ENCODE peak calls at places on chromosomes 16 and 17, in five cellular contexts. H, G, Y, O and J are unnamed samples.
A peak's percentile ranks its signal among the peaks of the same experiment; 100 is the strongest.

GRCh38 chr17:29835438-29836351 is 94.3 kb downstream of the SSH2 start:
- DNase-seq in O (no peak), H (no peak), Y (no peak), G (no peak), J (no peak)

GRCh38 chr17:496761-497586 is 144.4 kb upstream of the RPH3AL start:
- DNase-seq in H (no peak), O (no peak), Y (no peak), G (no peak), J (no peak)

GRCh38 chr17:79438045-79438444 is 172.8 kb downstream of the RBFOX3 start:
- DNase-seq in H (peak; percentile 57), Y (no peak), G (no peak), O (no peak), J (no peak)

GRCh38 chr16:17245727-17246576 is 224.8 kb downstream of the XYLT1 start:
- DNase-seq in Y (no peak), H (no peak), G (no peak), O (no peak), J (no peak)

GRCh38 chr17:39224778-39225307 is 902 bp downstream of the STAC2 start:
- DNase-seq in O (no peak), H (peak; percentile 69), G (no peak), Y (no peak), J (no peak)

GRCh38 chr17:55496094-55496881 is 15.0 kb downstream of the SMIM36 start:
- DNase-seq in O (peak; percentile 28), Y (no peak), H (no peak), G (no peak), J (no peak)

GRCh38 chr16:15966420-15967222 is 17.2 kb downstream of the ABCC1 start:
- DNase-seq in G (no peak), H (peak; percentile 74), Y (no peak), O (no peak), J (no peak)

GRCh38 chr17:31318298-31319190 is 2.9 kb downstream of the EVI2A start:
- DNase-seq in O (no peak), G (peak; percentile 63), Y (no peak), H (no peak), J (no peak)

GRCh38 chr16:8572919-8573724 is 17.2 kb downstream of the TMEM114 start:
- DNase-seq in Y (peak; percentile 33), H (peak; percentile 50), O (peak; percentile 61), G (no peak), J (peak; percentile 39)

GRCh38 chr17:38674749-38675615 is at the start of gene EPOP:
- DNase-seq in Y (peak; percentile 98), O (peak; percentile 86), G (no peak), H (peak; percentile 99), J (peak; percentile 83)

GRCh38 chr16:89334988-89335802 is 117.7 kb downstream of the ZNF778 start:
- DNase-seq in Y (no peak), O (no peak), H (no peak), G (no peak), J (no peak)

GRCh38 chr16:1431497-1432270 is 806 bp downstream of the PERCC1 start:
- DNase-seq in G (no peak), Y (no peak), O (no peak), H (no peak), J (no peak)

GRCh38 chr16:10929853-10930754 is 12.2 kb downstream of the DEXI start:
- DNase-seq in H (no peak), G (no peak), O (no peak), Y (no peak), J (no peak)

GRCh38 chr16:50591800-50592771 is 43.9 kb downstream of the NKD1 start:
- DNase-seq in O (no peak), Y (no peak), G (no peak), H (peak; percentile 75), J (no peak)

GRCh38 chr17:73389411-73389810 is 77.6 kb upstream of the CDC42EP4 start:
- DNase-seq in H (no peak), Y (no peak), G (no peak), O (no peak), J (no peak)

GRCh38 chr16:53549970-53550406 is 47.0 kb upstream of the AKTIP start:
- DNase-seq in Y (peak; percentile 48), G (peak; percentile 40), O (peak; percentile 69), H (peak; percentile 85), J (peak; percentile 82)

GRCh38 chr17:21677126-21677910 is 15.0 kb upstream of the KCNJ18 start:
- DNase-seq in Y (no peak), O (no peak), H (no peak), G (no peak), J (no peak)

GRCh38 chr16:86092586-86093480 is 193.9 kb downstream of the IRF8 start:
- DNase-seq in H (no peak), Y (no peak), O (no peak), G (no peak), J (no peak)

GRCh38 chr17:33452797-33453196 is 159.7 kb upstream of the ASIC2 start:
- DNase-seq in G (no peak), O (no peak), Y (no peak), H (no peak), J (no peak)

DNA sequence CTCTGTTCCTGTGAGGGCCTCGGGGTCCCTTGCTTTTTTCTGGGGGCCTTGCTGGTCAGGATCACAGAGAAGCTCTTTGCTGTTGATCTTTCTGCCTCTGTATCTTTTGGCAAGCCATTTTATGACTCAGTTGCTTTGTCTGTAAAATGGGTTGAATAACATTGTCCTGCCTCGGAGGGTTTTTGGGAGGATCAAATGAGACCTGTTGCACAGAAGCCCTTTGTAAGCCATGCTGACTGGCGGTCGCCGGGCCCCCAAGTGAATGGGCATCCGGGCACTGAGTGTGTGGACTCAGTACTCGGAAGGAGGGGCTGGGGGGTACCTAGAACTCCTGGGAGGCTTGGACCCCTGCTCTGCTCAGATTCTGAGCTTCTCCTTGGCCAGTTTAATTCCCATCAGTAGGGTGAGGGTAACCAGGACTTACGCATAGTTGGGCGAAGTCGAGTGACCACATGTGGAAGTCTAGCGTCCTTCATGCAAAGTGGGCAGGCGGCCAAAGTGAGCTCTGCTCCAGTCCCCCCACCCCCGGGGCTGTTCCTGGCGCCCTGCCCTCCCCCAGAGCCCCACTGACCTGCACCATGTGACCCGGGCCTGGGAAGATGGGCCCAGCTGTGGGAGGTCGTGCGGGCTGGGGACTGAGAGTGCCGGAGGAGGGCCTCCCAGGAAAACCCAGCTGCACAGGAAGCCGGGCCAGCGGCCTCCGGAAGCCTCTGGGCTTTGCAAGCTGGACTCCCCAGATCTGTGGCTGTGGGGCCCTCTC is 284.0 kb downstream of the SEC14L1 start:
- DNase-seq in G (no peak), O (no peak), Y (peak; percentile 49), H (peak; percentile 99), J (no peak)
- TF ChIP-seq FOXM1 in G (no peak), O (no peak), Y (no peak), H (no peak), J (no peak)

GRCh38 chr17:76082326-76083251 is 3.6 kb downstream of the ZACN start:
- DNase-seq in Y (no peak), H (peak; percentile 38), O (no peak), G (no peak), J (no peak)
- TF ChIP-seq FOXM1 in Y (no peak), H (no peak), O (no peak), G (no peak), J (no peak)

GRCh38 chr16:81283044-81283443 is 31.7 kb upstream of the GAN start:
- DNase-seq in G (no peak), H (no peak), O (no peak), Y (no peak), J (no peak)
- TF ChIP-seq FOXM1 in G (no peak), H (no peak), O (no peak), Y (no peak), J (no peak)

GRCh38 chr17:20072692-20072992 is 63.5 kb downstream of the SPECC1 start:
- DNase-seq in O (no peak), Y (no peak), G (no peak), H (no peak), J (no peak)
- TF ChIP-seq FOXM1 in O (no peak), Y (no peak), G (no peak), H (no peak), J (no peak)

DNA sequence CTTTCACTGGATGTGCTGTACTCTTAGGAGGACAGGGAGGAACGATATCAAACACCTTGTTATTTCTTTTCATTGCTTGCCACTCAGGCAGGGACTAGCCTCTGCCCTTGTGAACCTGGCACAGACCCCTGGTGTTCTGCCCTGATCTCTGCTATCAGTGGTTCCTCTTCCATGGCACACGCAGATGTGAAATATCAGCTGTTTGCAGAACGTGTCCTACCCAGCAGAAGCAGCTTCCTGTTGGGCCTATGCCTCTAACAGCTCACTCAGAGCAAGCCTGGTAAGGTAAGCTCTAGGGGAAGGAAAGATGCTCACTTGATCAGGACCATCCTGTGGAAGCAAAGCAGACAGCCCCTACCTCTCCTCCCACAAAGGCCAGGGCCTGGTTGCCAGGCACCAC is 41.1 kb upstream of the GFOD2 start:
- DNase-seq in H (no peak), O (no peak), G (no peak), Y (no peak), J (no peak)
- TF ChIP-seq FOXM1 in H (no peak), O (no peak), G (no peak), Y (no peak), J (no peak)